ENCODE peak calls at places on chromosomes 7 and 10, in eight cellular contexts. One of them, this sample, is unnamed.

GRCh38 chr7:127447326-127447945 is 54.9 kb upstream of the ZNF800 start:
- DNase-seq in cardiac fibroblast: peak
- DNase-seq in endothelial cell: peak
- DNase-seq in thoracic aorta: no peak
- DNase-seq in coronary artery: no peak
- DNase-seq in Calu3: peak
- DNase-seq in IMR-90: peak
- DNase-seq in psoas muscle: no peak
- DNase-seq in this sample: no peak

GRCh38 chr7:44808914-44809393 is 12.5 kb downstream of the PPIA start:
- DNase-seq in cardiac fibroblast: no peak
- DNase-seq in endothelial cell: no peak
- DNase-seq in thoracic aorta: no peak
- DNase-seq in coronary artery: no peak
- DNase-seq in Calu3: no peak
- DNase-seq in IMR-90: no peak
- DNase-seq in psoas muscle: no peak
- DNase-seq in this sample: no peak

GRCh38 chr7:28190077-28190476 is 9.5 kb upstream of the JAZF1 start:
- DNase-seq in cardiac fibroblast: no peak
- DNase-seq in endothelial cell: no peak
- DNase-seq in thoracic aorta: no peak
- DNase-seq in coronary artery: no peak
- DNase-seq in Calu3: no peak
- DNase-seq in IMR-90: peak
- DNase-seq in psoas muscle: no peak
- DNase-seq in this sample: no peak

GRCh38 chr10:44662002-44662401 is 249.1 kb upstream of the TMEM72 start:
- DNase-seq in cardiac fibroblast: peak
- DNase-seq in endothelial cell: no peak
- DNase-seq in thoracic aorta: no peak
- DNase-seq in coronary artery: no peak
- DNase-seq in Calu3: no peak
- DNase-seq in IMR-90: peak
- DNase-seq in psoas muscle: no peak
- DNase-seq in this sample: no peak

GRCh38 chr7:1727812-1728570 is 57.9 kb downstream of the ELFN1 start:
- DNase-seq in cardiac fibroblast: no peak
- DNase-seq in endothelial cell: no peak
- DNase-seq in thoracic aorta: no peak
- DNase-seq in coronary artery: no peak
- DNase-seq in Calu3: no peak
- DNase-seq in IMR-90: no peak
- DNase-seq in psoas muscle: no peak
- DNase-seq in this sample: no peak

GRCh38 chr7:150421831-150422230 is 28.6 kb upstream of the GIMAP8 start:
- DNase-seq in cardiac fibroblast: no peak
- DNase-seq in endothelial cell: no peak
- DNase-seq in thoracic aorta: no peak
- DNase-seq in coronary artery: peak
- DNase-seq in Calu3: no peak
- DNase-seq in IMR-90: no peak
- DNase-seq in psoas muscle: no peak
- DNase-seq in this sample: no peak

GRCh38 chr7:70782729-70783290 is 349.1 kb upstream of the GALNT17 start:
- DNase-seq in cardiac fibroblast: no peak
- DNase-seq in endothelial cell: no peak
- DNase-seq in thoracic aorta: no peak
- DNase-seq in coronary artery: no peak
- DNase-seq in Calu3: no peak
- DNase-seq in IMR-90: no peak
- DNase-seq in psoas muscle: no peak
- DNase-seq in this sample: no peak

GRCh38 chr7:100837099-100837836 is 9.9 kb upstream of the EPHB4 start:
- DNase-seq in cardiac fibroblast: peak
- DNase-seq in endothelial cell: peak
- DNase-seq in thoracic aorta: peak
- DNase-seq in coronary artery: peak
- DNase-seq in Calu3: peak
- DNase-seq in IMR-90: peak
- DNase-seq in psoas muscle: peak
- DNase-seq in this sample: peak

GRCh38 chr7:5450549-5451327 is 27.1 kb upstream of the TNRC18 start:
- DNase-seq in cardiac fibroblast: peak
- DNase-seq in endothelial cell: peak
- DNase-seq in thoracic aorta: no peak
- DNase-seq in coronary artery: no peak
- DNase-seq in Calu3: peak
- DNase-seq in IMR-90: peak
- DNase-seq in psoas muscle: peak
- DNase-seq in this sample: peak

DNA sequence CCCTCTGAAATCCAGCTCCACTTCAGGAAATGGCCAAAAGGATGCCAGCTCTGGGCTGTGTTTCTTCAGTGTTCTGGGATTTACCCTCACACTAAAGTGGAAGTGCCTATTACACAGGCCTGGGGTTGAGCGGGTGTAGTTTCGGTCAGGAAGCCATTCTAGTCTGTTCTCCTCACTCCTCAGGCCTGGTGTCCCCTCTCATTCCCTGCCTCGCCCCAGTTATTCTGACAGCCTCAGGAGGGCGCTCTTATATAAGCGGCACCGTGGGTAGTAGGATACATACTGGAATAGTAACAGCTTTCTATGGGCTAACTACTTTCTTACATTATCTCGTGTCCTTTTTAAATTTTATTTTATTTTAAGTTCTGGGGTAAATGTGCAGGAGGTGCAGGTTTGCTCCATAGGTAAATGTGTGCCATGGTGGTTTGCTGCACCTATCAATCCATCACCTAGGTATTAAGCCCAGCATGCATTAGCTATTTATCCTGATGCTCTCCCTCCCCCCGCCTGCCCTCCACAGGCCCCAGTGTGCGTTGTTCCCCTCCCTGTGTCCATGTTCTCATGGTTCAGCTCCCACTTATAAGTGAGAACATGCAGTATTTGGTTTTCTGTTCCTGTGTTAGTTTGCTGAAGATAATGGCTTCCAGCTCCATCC is 12.2 kb upstream of the LGI1 start:
- DNase-seq in cardiac fibroblast: peak
- DNase-seq in endothelial cell: peak
- DNase-seq in thoracic aorta: no peak
- DNase-seq in coronary artery: no peak
- DNase-seq in Calu3: no peak
- DNase-seq in IMR-90: no peak
- DNase-seq in psoas muscle: no peak
- DNase-seq in this sample: no peak
- TF ChIP-seq CTCF in cardiac fibroblast: peak
- TF ChIP-seq CTCF in endothelial cell: peak
- TF ChIP-seq CTCF in thoracic aorta: no peak
- TF ChIP-seq CTCF in coronary artery: no peak
- TF ChIP-seq CTCF in Calu3: no peak
- TF ChIP-seq CTCF in IMR-90: peak
- TF ChIP-seq CTCF in psoas muscle: peak
- TF ChIP-seq CTCF in this sample: no peak

GRCh38 chr10:47438857-47439474 is 44.9 kb downstream of the ANXA8 start:
- DNase-seq in cardiac fibroblast: peak
- DNase-seq in endothelial cell: peak
- DNase-seq in thoracic aorta: no peak
- DNase-seq in coronary artery: no peak
- DNase-seq in Calu3: peak
- DNase-seq in IMR-90: peak
- DNase-seq in psoas muscle: no peak
- DNase-seq in this sample: peak
- TF ChIP-seq CTCF in cardiac fibroblast: peak
- TF ChIP-seq CTCF in endothelial cell: peak
- TF ChIP-seq CTCF in thoracic aorta: no peak
- TF ChIP-seq CTCF in coronary artery: no peak
- TF ChIP-seq CTCF in Calu3: peak
- TF ChIP-seq CTCF in IMR-90: peak
- TF ChIP-seq CTCF in psoas muscle: no peak
- TF ChIP-seq CTCF in this sample: peak

GRCh38 chr10:116765549-116766162 is 23.3 kb upstream of the HSPA12A start:
- DNase-seq in cardiac fibroblast: no peak
- DNase-seq in endothelial cell: no peak
- DNase-seq in thoracic aorta: no peak
- DNase-seq in coronary artery: peak
- DNase-seq in Calu3: peak
- DNase-seq in IMR-90: no peak
- DNase-seq in psoas muscle: no peak
- DNase-seq in this sample: peak
- TF ChIP-seq CTCF in cardiac fibroblast: no peak
- TF ChIP-seq CTCF in endothelial cell: no peak
- TF ChIP-seq CTCF in thoracic aorta: no peak
- TF ChIP-seq CTCF in coronary artery: no peak
- TF ChIP-seq CTCF in Calu3: peak
- TF ChIP-seq CTCF in IMR-90: peak
- TF ChIP-seq CTCF in psoas muscle: peak
- TF ChIP-seq CTCF in this sample: peak

GRCh38 chr10:87694011-87694794 is 34.5 kb downstream of the PAPSS2 start:
- DNase-seq in cardiac fibroblast: no peak
- DNase-seq in endothelial cell: no peak
- DNase-seq in thoracic aorta: no peak
- DNase-seq in coronary artery: no peak
- DNase-seq in Calu3: no peak
- DNase-seq in IMR-90: peak
- DNase-seq in psoas muscle: no peak
- DNase-seq in this sample: peak

GRCh38 chr10:87691515-87692070 is 31.9 kb downstream of the PAPSS2 start:
- DNase-seq in cardiac fibroblast: no peak
- DNase-seq in endothelial cell: no peak
- DNase-seq in thoracic aorta: no peak
- DNase-seq in coronary artery: no peak
- DNase-seq in Calu3: peak
- DNase-seq in IMR-90: no peak
- DNase-seq in psoas muscle: no peak
- DNase-seq in this sample: no peak

GRCh38 chr10:87692956-87693484 is 33.3 kb downstream of the PAPSS2 start:
- DNase-seq in cardiac fibroblast: no peak
- DNase-seq in endothelial cell: no peak
- DNase-seq in thoracic aorta: no peak
- DNase-seq in coronary artery: no peak
- DNase-seq in Calu3: no peak
- DNase-seq in IMR-90: no peak
- DNase-seq in psoas muscle: no peak
- DNase-seq in this sample: no peak

GRCh38 chr10:87696922-87697714 is 37.4 kb downstream of the PAPSS2 start:
- DNase-seq in cardiac fibroblast: no peak
- DNase-seq in endothelial cell: no peak
- DNase-seq in thoracic aorta: no peak
- DNase-seq in coronary artery: no peak
- DNase-seq in Calu3: no peak
- DNase-seq in IMR-90: no peak
- DNase-seq in psoas muscle: no peak
- DNase-seq in this sample: peak

DNA sequence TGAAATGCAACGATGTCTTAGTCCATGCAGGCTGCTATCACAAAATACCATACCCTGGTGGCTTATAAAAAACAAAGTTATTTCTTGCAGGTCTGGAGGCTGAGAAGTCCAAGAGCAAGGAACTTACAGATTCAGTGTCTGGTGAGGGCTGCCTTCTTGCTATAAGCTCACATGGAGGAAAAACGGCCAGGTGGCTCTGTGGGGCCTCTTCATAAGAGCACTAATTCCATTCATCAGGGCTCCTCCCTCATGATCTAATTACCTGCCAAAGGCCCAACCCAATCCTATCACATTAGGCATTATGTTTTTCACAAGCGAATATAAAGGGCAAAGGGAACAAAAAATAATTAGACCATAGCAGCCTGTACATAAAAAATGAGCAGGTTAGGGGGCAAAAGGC is 35.4 kb downstream of the PAPSS2 start:
- DNase-seq in cardiac fibroblast: no peak
- DNase-seq in endothelial cell: no peak
- DNase-seq in thoracic aorta: no peak
- DNase-seq in coronary artery: no peak
- DNase-seq in Calu3: no peak
- DNase-seq in IMR-90: no peak
- DNase-seq in psoas muscle: no peak
- DNase-seq in this sample: no peak
- TF ChIP-seq CTCF in cardiac fibroblast: no peak
- TF ChIP-seq CTCF in endothelial cell: no peak
- TF ChIP-seq CTCF in thoracic aorta: no peak
- TF ChIP-seq CTCF in coronary artery: no peak
- TF ChIP-seq CTCF in Calu3: no peak
- TF ChIP-seq CTCF in IMR-90: no peak
- TF ChIP-seq CTCF in psoas muscle: no peak
- TF ChIP-seq CTCF in this sample: no peak

DNA sequence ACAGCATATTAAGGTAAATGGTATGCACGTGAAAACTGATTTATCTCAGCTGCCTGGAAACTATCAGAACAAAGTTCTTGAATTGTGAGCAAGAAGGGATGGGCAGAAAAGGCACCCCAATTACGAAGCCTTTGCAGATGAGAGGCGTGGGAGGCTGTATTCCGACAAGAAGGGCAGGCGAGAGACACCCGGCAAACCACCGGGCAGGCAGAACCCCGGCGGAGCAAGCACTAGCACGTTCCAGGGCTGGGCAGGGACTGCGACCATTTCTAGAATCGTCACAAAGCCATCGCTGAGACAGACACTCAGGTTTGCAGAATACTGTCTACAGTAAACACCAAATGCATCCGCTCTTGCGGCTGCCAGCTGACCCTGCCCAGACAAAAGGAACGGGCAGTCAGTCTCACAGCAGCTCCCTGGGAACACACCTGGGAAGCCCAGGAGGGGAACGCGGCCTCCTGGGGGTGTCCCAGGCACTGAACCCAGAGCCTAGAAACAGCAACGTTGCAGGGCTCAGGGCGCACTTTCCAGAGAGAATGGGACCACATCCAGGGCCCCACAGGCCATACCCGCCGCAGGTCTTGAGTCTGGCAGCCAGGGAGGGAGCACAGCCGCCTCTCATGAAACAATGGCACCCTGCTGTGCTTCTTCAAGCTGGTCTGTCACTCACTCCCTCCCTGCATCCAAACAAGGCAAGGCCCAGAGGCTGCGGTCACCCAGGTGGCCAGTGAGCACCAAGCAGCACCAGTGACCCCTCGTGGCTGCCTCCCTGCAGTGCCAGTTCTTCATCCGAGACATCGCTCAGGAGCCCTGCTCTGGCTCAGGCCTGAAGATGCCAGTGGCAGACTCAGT is 261.9 kb downstream of the PTPRN2 start:
- DNase-seq in cardiac fibroblast: no peak
- DNase-seq in endothelial cell: no peak
- DNase-seq in thoracic aorta: no peak
- DNase-seq in coronary artery: peak
- DNase-seq in Calu3: no peak
- DNase-seq in IMR-90: no peak
- DNase-seq in psoas muscle: no peak
- DNase-seq in this sample: no peak
- TF ChIP-seq CTCF in cardiac fibroblast: no peak
- TF ChIP-seq CTCF in endothelial cell: no peak
- TF ChIP-seq CTCF in thoracic aorta: no peak
- TF ChIP-seq CTCF in coronary artery: no peak
- TF ChIP-seq CTCF in Calu3: no peak
- TF ChIP-seq CTCF in IMR-90: no peak
- TF ChIP-seq CTCF in psoas muscle: peak
- TF ChIP-seq CTCF in this sample: no peak

GRCh38 chr10:22103701-22104100 is 100.2 kb upstream of the DNAJC1 start:
- DNase-seq in cardiac fibroblast: peak
- DNase-seq in endothelial cell: no peak
- DNase-seq in thoracic aorta: no peak
- DNase-seq in coronary artery: no peak
- DNase-seq in Calu3: no peak
- DNase-seq in IMR-90: no peak
- DNase-seq in psoas muscle: no peak
- DNase-seq in this sample: no peak
- TF ChIP-seq CTCF in cardiac fibroblast: peak
- TF ChIP-seq CTCF in endothelial cell: no peak
- TF ChIP-seq CTCF in thoracic aorta: no peak
- TF ChIP-seq CTCF in coronary artery: no peak
- TF ChIP-seq CTCF in Calu3: no peak
- TF ChIP-seq CTCF in IMR-90: no peak
- TF ChIP-seq CTCF in psoas muscle: peak
- TF ChIP-seq CTCF in this sample: no peak

This sample was measured in colonic mucosa.